ENCODE peak calls at places on chromosomes 2 and 18, in ten cellular contexts. One of them, this sample, is unnamed. For H3K36me3, the result is how much of the 10 kb centered on the place peaks cover.

GRCh38 chr18:37684590-37684989 is 119.0 kb upstream of the CELF4 start:
- DNase-seq in mammary epithelial cell: no peak
- DNase-seq in pancreas: no peak
- DNase-seq in cardiac muscle cell: no peak
- DNase-seq in brain microvascular endothelial cell: no peak
- DNase-seq in lung: no peak
- DNase-seq in mucosa of descending colon: no peak
- DNase-seq in thoracic aorta: no peak
- DNase-seq in adrenal gland: no peak
- DNase-seq in testis: no peak
- DNase-seq in this sample: no peak

GRCh38 chr2:237864030-237864931 is 4.9 kb downstream of the RAMP1 start:
- DNase-seq in pancreas: peak
- DNase-seq in lung: peak
- DNase-seq in mucosa of descending colon: no peak
- DNase-seq in cardiac muscle cell: no peak
- DNase-seq in thoracic aorta: no peak
- DNase-seq in adrenal gland: no peak
- DNase-seq in testis: no peak
- DNase-seq in brain microvascular endothelial cell: no peak
- DNase-seq in mammary epithelial cell: no peak
- DNase-seq in this sample: no peak

GRCh38 chr2:127166221-127166860 is 53.8 kb downstream of the CYP27C1 start:
- DNase-seq in mammary epithelial cell: no peak
- DNase-seq in mucosa of descending colon: no peak
- DNase-seq in pancreas: no peak
- DNase-seq in testis: no peak
- DNase-seq in brain microvascular endothelial cell: no peak
- DNase-seq in adrenal gland: no peak
- DNase-seq in lung: no peak
- DNase-seq in cardiac muscle cell: peak
- DNase-seq in thoracic aorta: no peak
- DNase-seq in this sample: no peak

GRCh38 chr2:38178142-38178541 is 102.2 kb upstream of the CYP1B1 start:
- DNase-seq in adrenal gland: peak
- DNase-seq in lung: peak
- DNase-seq in testis: peak
- DNase-seq in mucosa of descending colon: no peak
- DNase-seq in cardiac muscle cell: no peak
- DNase-seq in mammary epithelial cell: peak
- DNase-seq in thoracic aorta: no peak
- DNase-seq in brain microvascular endothelial cell: peak
- DNase-seq in pancreas: no peak
- DNase-seq in this sample: no peak

GRCh38 chr2:139241256-139241655 is 461.1 kb upstream of the NXPH2 start:
- DNase-seq in pancreas: no peak
- DNase-seq in cardiac muscle cell: no peak
- DNase-seq in lung: no peak
- DNase-seq in mammary epithelial cell: no peak
- DNase-seq in testis: no peak
- DNase-seq in mucosa of descending colon: no peak
- DNase-seq in thoracic aorta: no peak
- DNase-seq in brain microvascular endothelial cell: no peak
- DNase-seq in adrenal gland: no peak
- DNase-seq in this sample: no peak

GRCh38 chr2:102273619-102274211 is 37.6 kb upstream of the IL1RL1 start:
- DNase-seq in pancreas: no peak
- DNase-seq in cardiac muscle cell: no peak
- DNase-seq in adrenal gland: no peak
- DNase-seq in lung: no peak
- DNase-seq in brain microvascular endothelial cell: peak
- DNase-seq in mammary epithelial cell: no peak
- DNase-seq in testis: no peak
- DNase-seq in mucosa of descending colon: no peak
- DNase-seq in thoracic aorta: no peak
- DNase-seq in this sample: no peak

GRCh38 chr18:49561377-49562193 is at the start of gene LIPG:
- DNase-seq in lung: peak
- DNase-seq in brain microvascular endothelial cell: peak
- DNase-seq in adrenal gland: peak
- DNase-seq in mucosa of descending colon: peak
- DNase-seq in cardiac muscle cell: peak
- DNase-seq in testis: peak
- DNase-seq in pancreas: peak
- DNase-seq in thoracic aorta: no peak
- DNase-seq in mammary epithelial cell: peak
- DNase-seq in this sample: peak

GRCh38 chr2:218996937-218997336 is 3.7 kb upstream of the CRYBA2 start:
- DNase-seq in testis: no peak
- DNase-seq in adrenal gland: no peak
- DNase-seq in mammary epithelial cell: no peak
- DNase-seq in thoracic aorta: no peak
- DNase-seq in mucosa of descending colon: peak
- DNase-seq in brain microvascular endothelial cell: no peak
- DNase-seq in lung: no peak
- DNase-seq in cardiac muscle cell: no peak
- DNase-seq in pancreas: no peak
- DNase-seq in this sample: no peak

GRCh38 chr2:127573298-127573697 is 37.8 kb downstream of the MYO7B start:
- DNase-seq in lung: no peak
- DNase-seq in mammary epithelial cell: no peak
- DNase-seq in brain microvascular endothelial cell: no peak
- DNase-seq in adrenal gland: no peak
- DNase-seq in cardiac muscle cell: no peak
- DNase-seq in mucosa of descending colon: peak
- DNase-seq in thoracic aorta: no peak
- DNase-seq in pancreas: no peak
- DNase-seq in testis: no peak
- DNase-seq in this sample: no peak

GRCh38 chr2:187364696-187365095 is 83.4 kb downstream of the CALCRL start:
- DNase-seq in mucosa of descending colon: no peak
- DNase-seq in thoracic aorta: no peak
- DNase-seq in mammary epithelial cell: no peak
- DNase-seq in lung: no peak
- DNase-seq in brain microvascular endothelial cell: no peak
- DNase-seq in adrenal gland: no peak
- DNase-seq in pancreas: no peak
- DNase-seq in cardiac muscle cell: no peak
- DNase-seq in testis: no peak
- DNase-seq in this sample: no peak

GRCh38 chr2:9347411-9347853 is 75.9 kb downstream of the ITGB1BP1 start:
- DNase-seq in testis: peak
- DNase-seq in lung: peak
- DNase-seq in cardiac muscle cell: no peak
- DNase-seq in pancreas: no peak
- DNase-seq in mammary epithelial cell: no peak
- DNase-seq in brain microvascular endothelial cell: no peak
- DNase-seq in adrenal gland: peak
- DNase-seq in thoracic aorta: peak
- DNase-seq in mucosa of descending colon: no peak
- DNase-seq in this sample: no peak

GRCh38 chr2:35168351-35168750 is 1187.2 kb upstream of the CRIM1 start:
- DNase-seq in thoracic aorta: no peak
- DNase-seq in adrenal gland: no peak
- DNase-seq in cardiac muscle cell: no peak
- DNase-seq in mammary epithelial cell: no peak
- DNase-seq in lung: no peak
- DNase-seq in brain microvascular endothelial cell: no peak
- DNase-seq in pancreas: no peak
- DNase-seq in mucosa of descending colon: no peak
- DNase-seq in testis: no peak
- DNase-seq in this sample: no peak

GRCh38 chr2:72893594-72894319 is 6.5 kb downstream of the SPR start:
- DNase-seq in pancreas: no peak
- DNase-seq in brain microvascular endothelial cell: peak
- DNase-seq in adrenal gland: peak
- DNase-seq in testis: peak
- DNase-seq in thoracic aorta: no peak
- DNase-seq in mammary epithelial cell: peak
- DNase-seq in mucosa of descending colon: peak
- DNase-seq in lung: no peak
- DNase-seq in cardiac muscle cell: peak
- DNase-seq in this sample: peak

GRCh38 chr18:76955529-76956170 is 133.3 kb downstream of the ZNF236 start:
- DNase-seq in lung: peak
- DNase-seq in mammary epithelial cell: no peak
- DNase-seq in pancreas: no peak
- DNase-seq in testis: no peak
- DNase-seq in thoracic aorta: no peak
- DNase-seq in adrenal gland: no peak
- DNase-seq in cardiac muscle cell: no peak
- DNase-seq in mucosa of descending colon: peak
- DNase-seq in brain microvascular endothelial cell: no peak
- DNase-seq in this sample: no peak

DNA sequence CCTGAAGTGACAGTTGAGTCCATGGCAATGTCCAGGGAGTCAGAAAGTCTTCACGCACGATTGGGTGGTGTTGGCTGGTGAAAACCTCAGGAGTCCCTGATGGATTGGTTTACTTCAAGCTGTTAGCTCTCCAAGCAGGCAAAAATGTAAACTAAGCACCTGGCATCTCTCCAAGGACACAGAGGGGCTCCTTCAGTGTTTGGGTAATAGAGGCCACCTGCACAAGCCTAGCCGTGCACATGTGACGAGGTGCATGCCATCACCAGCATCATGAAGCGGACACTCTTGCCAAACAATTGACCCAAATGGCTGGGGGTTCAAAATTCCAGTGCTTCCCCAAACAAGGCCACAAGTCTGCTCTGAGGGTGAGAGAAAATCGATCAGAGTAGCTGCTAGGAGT is 104.7 kb upstream of the CD302 start:
- DNase-seq in brain microvascular endothelial cell: no peak
- DNase-seq in pancreas: no peak
- DNase-seq in testis: no peak
- DNase-seq in cardiac muscle cell: no peak
- DNase-seq in lung: no peak
- DNase-seq in adrenal gland: no peak
- DNase-seq in mucosa of descending colon: no peak
- DNase-seq in mammary epithelial cell: no peak
- DNase-seq in thoracic aorta: no peak
- DNase-seq in this sample: no peak
- H3K4me3 ChIP-seq in brain microvascular endothelial cell: no peak
- H3K4me3 ChIP-seq in pancreas: no peak
- H3K4me3 ChIP-seq in testis: no peak
- H3K4me3 ChIP-seq in cardiac muscle cell: no peak
- H3K4me3 ChIP-seq in lung: no peak
- H3K4me3 ChIP-seq in adrenal gland: no peak
- H3K4me3 ChIP-seq in mucosa of descending colon: no peak
- H3K4me3 ChIP-seq in mammary epithelial cell: no peak
- H3K4me3 ChIP-seq in thoracic aorta: no peak
- H3K4me3 ChIP-seq in this sample: peak

GRCh38 chr2:121501070-121501469 is 29.6 kb upstream of the RNU4ATAC start:
- DNase-seq in thoracic aorta: no peak
- DNase-seq in lung: no peak
- DNase-seq in adrenal gland: no peak
- DNase-seq in mucosa of descending colon: no peak
- DNase-seq in testis: no peak
- DNase-seq in cardiac muscle cell: no peak
- DNase-seq in pancreas: no peak
- DNase-seq in mammary epithelial cell: peak
- DNase-seq in brain microvascular endothelial cell: peak
- DNase-seq in this sample: no peak
- TF ChIP-seq CTCF in thoracic aorta: no peak
- TF ChIP-seq CTCF in lung: no peak
- TF ChIP-seq CTCF in adrenal gland: no peak
- TF ChIP-seq CTCF in mucosa of descending colon: no peak
- TF ChIP-seq CTCF in testis: no peak
- TF ChIP-seq CTCF in cardiac muscle cell: no peak
- TF ChIP-seq CTCF in pancreas: no peak
- TF ChIP-seq CTCF in mammary epithelial cell: no peak
- TF ChIP-seq CTCF in brain microvascular endothelial cell: no peak
- TF ChIP-seq CTCF in this sample: no peak

DNA sequence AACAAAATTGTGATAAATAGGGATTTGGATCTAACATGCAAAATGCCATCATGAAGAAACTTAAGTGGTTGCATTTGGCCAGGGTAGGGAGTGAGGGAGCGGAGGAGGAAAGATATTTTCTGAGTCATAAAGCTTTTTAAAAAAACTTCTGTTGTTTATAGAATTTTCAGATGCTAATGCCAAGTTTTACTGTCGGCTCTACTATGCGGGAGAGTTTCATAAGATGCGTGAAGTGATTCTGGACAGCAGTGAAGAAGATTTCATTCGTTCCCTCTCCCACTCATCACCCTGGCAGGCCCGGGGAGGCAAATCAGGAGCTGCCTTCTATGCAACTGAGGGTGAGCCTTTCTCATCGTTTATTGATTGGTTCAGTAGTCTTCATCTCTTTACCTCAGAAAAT is 56.0 kb upstream of the PTH2R start:
- DNase-seq in testis: no peak
- DNase-seq in mammary epithelial cell: no peak
- DNase-seq in pancreas: no peak
- DNase-seq in cardiac muscle cell: no peak
- DNase-seq in lung: no peak
- DNase-seq in brain microvascular endothelial cell: no peak
- DNase-seq in mucosa of descending colon: no peak
- DNase-seq in adrenal gland: no peak
- DNase-seq in thoracic aorta: no peak
- DNase-seq in this sample: no peak
- H3K36me3 ChIP-seq in testis: under half
- H3K36me3 ChIP-seq in mammary epithelial cell: under half
- H3K36me3 ChIP-seq in pancreas: under half
- H3K36me3 ChIP-seq in cardiac muscle cell: half or more
- H3K36me3 ChIP-seq in lung: under half
- H3K36me3 ChIP-seq in brain microvascular endothelial cell: under half
- H3K36me3 ChIP-seq in mucosa of descending colon: under half
- H3K36me3 ChIP-seq in adrenal gland: under half
- H3K36me3 ChIP-seq in thoracic aorta: half or more
- H3K36me3 ChIP-seq in this sample: under half

GRCh38 chr2:231611273-231612198 is 18.9 kb downstream of the TEX44 start:
- DNase-seq in cardiac muscle cell: peak
- DNase-seq in adrenal gland: peak
- DNase-seq in lung: no peak
- DNase-seq in testis: peak
- DNase-seq in mucosa of descending colon: no peak
- DNase-seq in thoracic aorta: peak
- DNase-seq in pancreas: no peak
- DNase-seq in mammary epithelial cell: peak
- DNase-seq in brain microvascular endothelial cell: no peak
- DNase-seq in this sample: no peak

GRCh38 chr2:231613054-231613654 is 20.5 kb downstream of the TEX44 start:
- DNase-seq in mammary epithelial cell: no peak
- DNase-seq in pancreas: no peak
- DNase-seq in adrenal gland: peak
- DNase-seq in thoracic aorta: no peak
- DNase-seq in testis: no peak
- DNase-seq in mucosa of descending colon: peak
- DNase-seq in brain microvascular endothelial cell: no peak
- DNase-seq in lung: no peak
- DNase-seq in cardiac muscle cell: no peak
- DNase-seq in this sample: no peak

GRCh38 chr2:231613655-231614558 is 21.2 kb downstream of the TEX44 start:
- DNase-seq in cardiac muscle cell: peak
- DNase-seq in mammary epithelial cell: peak
- DNase-seq in mucosa of descending colon: peak
- DNase-seq in lung: peak
- DNase-seq in testis: peak
- DNase-seq in adrenal gland: peak
- DNase-seq in thoracic aorta: peak
- DNase-seq in brain microvascular endothelial cell: peak
- DNase-seq in pancreas: peak
- DNase-seq in this sample: peak

GRCh38 chr2:231614559-231615057 is 21.9 kb downstream of the TEX44 start:
- DNase-seq in adrenal gland: peak
- DNase-seq in lung: peak
- DNase-seq in mammary epithelial cell: no peak
- DNase-seq in pancreas: no peak
- DNase-seq in cardiac muscle cell: no peak
- DNase-seq in thoracic aorta: no peak
- DNase-seq in testis: peak
- DNase-seq in mucosa of descending colon: no peak
- DNase-seq in brain microvascular endothelial cell: no peak
- DNase-seq in this sample: peak

GRCh38 chr2:231612199-231613053 is 19.8 kb downstream of the TEX44 start:
- DNase-seq in lung: peak
- DNase-seq in mammary epithelial cell: peak
- DNase-seq in mucosa of descending colon: peak
- DNase-seq in testis: peak
- DNase-seq in adrenal gland: peak
- DNase-seq in pancreas: peak
- DNase-seq in thoracic aorta: peak
- DNase-seq in brain microvascular endothelial cell: peak
- DNase-seq in cardiac muscle cell: peak
- DNase-seq in this sample: peak
- H3K4me3 ChIP-seq in lung: no peak
- H3K4me3 ChIP-seq in mammary epithelial cell: no peak
- H3K4me3 ChIP-seq in mucosa of descending colon: no peak
- H3K4me3 ChIP-seq in testis: no peak
- H3K4me3 ChIP-seq in adrenal gland: no peak
- H3K4me3 ChIP-seq in pancreas: no peak
- H3K4me3 ChIP-seq in thoracic aorta: peak
- H3K4me3 ChIP-seq in brain microvascular endothelial cell: no peak
- H3K4me3 ChIP-seq in cardiac muscle cell: no peak
- H3K4me3 ChIP-seq in this sample: no peak